ENCODE peak calls at places on chromosomes 13 and 19, in eight cellular contexts. N, M, B, T, H, Q, Z and R are unnamed samples.
A peak's percentile ranks its signal among the peaks of the same experiment; 100 is the strongest.

GRCh38 chr19:6221878-6222746 is 57.7 kb downstream of the MLLT1 start:
- DNase-seq in N (no peak), M (no peak), B (no peak), T (no peak), H (no peak), Q (no peak), Z (no peak), R (no peak)

GRCh38 chr19:4575267-4575793 is 15.8 kb upstream of the SEMA6B start:
- DNase-seq in N (peak; percentile 68), M (no peak), B (peak; percentile 70), T (peak; percentile 64), H (peak; percentile 63), Q (peak; percentile 99), Z (peak; percentile 97), R (peak; percentile 77)

GRCh38 chr19:898663-899062 is 5.4 kb downstream of the RNU6-9 start:
- DNase-seq in N (no peak), M (peak; percentile 54), B (no peak), T (no peak), H (no peak), Q (no peak), Z (no peak), R (no peak)

GRCh38 chr13:113157929-113158747 is at the start of gene PROZ:
- DNase-seq in N (no peak), M (peak; percentile 17), B (no peak), T (no peak), H (no peak), Q (no peak), Z (no peak), R (no peak)

GRCh38 chr13:44932850-44933251 is 56.4 kb downstream of the NUFIP1 start:
- DNase-seq in N (no peak), M (no peak), B (no peak), T (peak; percentile 28), H (no peak), Q (peak; percentile 80), Z (peak; percentile 75), R (no peak)

GRCh38 chr13:44068737-44069136 is 189.0 kb downstream of the LACC1 start:
- DNase-seq in N (no peak), M (no peak), B (no peak), T (no peak), H (no peak), Q (peak; percentile 50), Z (peak; percentile 82), R (no peak)

GRCh38 chr13:79070343-79070974 is 335.6 kb downstream of the RBM26 start:
- DNase-seq in N (no peak), M (no peak), B (no peak), T (no peak), H (no peak), Q (no peak), Z (no peak), R (no peak)

GRCh38 chr19:23788415-23788814 is 29.7 kb upstream of the ZNF681 start:
- DNase-seq in N (no peak), M (no peak), B (no peak), T (no peak), H (no peak), Q (no peak), Z (no peak), R (no peak)

GRCh38 chr13:40116008-40116407 is 460.5 kb downstream of the COG6 start:
- DNase-seq in N (no peak), M (no peak), B (no peak), T (peak; percentile 34), H (peak; percentile 44), Q (peak; percentile 96), Z (peak; percentile 96), R (no peak)

GRCh38 chr19:7215176-7215575 is 79.0 kb downstream of the INSR start:
- DNase-seq in N (no peak), M (no peak), B (no peak), T (no peak), H (no peak), Q (no peak), Z (no peak), R (no peak)

GRCh38 chr13:46504036-46504435 is 48.9 kb upstream of the LRCH1 start:
- DNase-seq in N (no peak), M (no peak), B (no peak), T (no peak), H (no peak), Q (no peak), Z (no peak), R (no peak)

GRCh38 chr13:39036212-39036611 is 1.7 kb downstream of the PROSER1 start:
- DNase-seq in N (no peak), M (no peak), B (no peak), T (no peak), H (no peak), Q (peak; percentile 49), Z (no peak), R (no peak)

GRCh38 chr13:77533875-77534788 is 1.4 kb upstream of the SCEL start:
- DNase-seq in N (no peak), M (no peak), B (no peak), T (no peak), H (no peak), Q (peak; percentile 5), Z (peak; percentile 26), R (no peak)

GRCh38 chr19:1748115-1748702 is 5.1 kb upstream of the ONECUT3 start:
- DNase-seq in N (no peak), M (no peak), B (no peak), T (no peak), H (no peak), Q (no peak), Z (no peak), R (no peak)

GRCh38 chr19:49710372-49710951 is 19.5 kb downstream of the CPT1C start:
- DNase-seq in N (no peak), M (no peak), B (no peak), T (no peak), H (no peak), Q (peak; percentile 27), Z (peak; percentile 92), R (no peak)

GRCh38 chr19:4748589-4748988 is 24.9 kb upstream of the DPP9 start:
- DNase-seq in N (no peak), M (no peak), B (no peak), T (no peak), H (no peak), Q (no peak), Z (no peak), R (no peak)

GRCh38 chr19:49574206-49574755 is 6.1 kb downstream of the NOSIP start:
- DNase-seq in N (no peak), M (no peak), B (no peak), T (no peak), H (no peak), Q (no peak), Z (peak; percentile 60), R (no peak)

GRCh38 chr13:76980075-76980718 is 11.7 kb upstream of the CLN5 start:
- DNase-seq in N (peak; percentile 78), M (peak; percentile 65), B (peak; percentile 87), T (peak; percentile 78), H (peak; percentile 87), Q (peak; percentile 64), Z (peak; percentile 41), R (no peak)

GRCh38 chr13:100388923-100389322 is 199.7 kb downstream of the GGACT start:
- DNase-seq in N (no peak), M (no peak), B (no peak), T (no peak), H (no peak), Q (no peak), Z (no peak), R (no peak)

GRCh38 chr19:54804101-54804500 is 691 bp downstream of the KIR2DL4 start:
- DNase-seq in N (no peak), M (no peak), B (no peak), T (no peak), H (no peak), Q (no peak), Z (no peak), R (no peak)

GRCh38 chr13:69616398-69616797 is 491.2 kb upstream of the ATXN8OS start:
- DNase-seq in N (no peak), M (no peak), B (no peak), T (no peak), H (no peak), Q (no peak), Z (no peak), R (no peak)

GRCh38 chr13:67726979-67727378 is 496.8 kb upstream of the PCDH9 start:
- DNase-seq in N (no peak), M (no peak), B (no peak), T (no peak), H (no peak), Q (no peak), Z (no peak), R (no peak)

GRCh38 chr13:20475927-20476691 is 49.5 kb downstream of the CRYL1 start:
- DNase-seq in N (no peak), M (no peak), B (no peak), T (no peak), H (no peak), Q (no peak), Z (no peak), R (no peak)

GRCh38 chr19:33219261-33219812 is 6.3 kb downstream of the SLC7A10 start:
- DNase-seq in N (no peak), M (no peak), B (no peak), T (no peak), H (no peak), Q (peak; percentile 83), Z (no peak), R (no peak)
- TF ChIP-seq CTCF in N (no peak), M (no peak), B (no peak), T (no peak), H (no peak), Q (peak; percentile 52), Z (peak; percentile 10), R (peak; percentile 38)

GRCh38 chr13:41206467-41206866 is 12.1 kb upstream of the KBTBD7 start:
- DNase-seq in N (no peak), M (no peak), B (no peak), T (no peak), H (no peak), Q (no peak), Z (no peak), R (no peak)
- H3K4me3 ChIP-seq in N (no peak overlapping the region), M (no peak overlapping the region), B (no peak overlapping the region), T (no peak overlapping the region), H (no peak overlapping the region), Q (no peak overlapping the region), Z (no peak overlapping the region), R (no peak overlapping the region)

GRCh38 chr19:41530184-41530534 is 45.8 kb upstream of the CEACAM21 start:
- DNase-seq in N (no peak), M (no peak), B (no peak), T (no peak), H (no peak), Q (no peak), Z (no peak), R (no peak)

GRCh38 chr19:41530761-41531301 is 45.1 kb upstream of the CEACAM21 start:
- DNase-seq in N (no peak), M (no peak), B (no peak), T (peak; percentile 49), H (no peak), Q (peak; percentile 62), Z (peak; percentile 4), R (no peak)

GRCh38 chr19:41527079-41527478 is 48.9 kb upstream of the CEACAM21 start:
- DNase-seq in N (no peak), M (no peak), B (no peak), T (no peak), H (no peak), Q (no peak), Z (peak; percentile 1), R (no peak)

GRCh38 chr19:41529484-41530183 is 46.3 kb upstream of the CEACAM21 start:
- DNase-seq in N (no peak), M (no peak), B (no peak), T (no peak), H (no peak), Q (no peak), Z (no peak), R (no peak)

GRCh38 chr19:41528106-41528505 is 47.9 kb upstream of the CEACAM21 start:
- DNase-seq in N (no peak), M (no peak), B (no peak), T (no peak), H (no peak), Q (no peak), Z (peak; percentile 9), R (peak; percentile 50)
- TF ChIP-seq CTCF in N (no peak), M (no peak), B (no peak), T (no peak), H (no peak), Q (no peak), Z (no peak), R (no peak)

GRCh38 chr13:61135583-61135982 is 280.1 kb downstream of the PCDH20 start:
- DNase-seq in N (no peak), M (no peak), B (no peak), T (no peak), H (no peak), Q (no peak), Z (no peak), R (no peak)
- H3K4me3 ChIP-seq in N (no peak overlapping the region), M (no peak overlapping the region), B (no peak overlapping the region), T (no peak overlapping the region), H (no peak overlapping the region), Q (no peak overlapping the region), Z (no peak overlapping the region), R (no peak overlapping the region)